ENCODE peak calls at places on chromosomes 2 and 18, in six cellular contexts. R is activated T-helper 1 cell treated with Interleukin-2 at 50 U/mL for 16 hours; P is activated CD8-positive, alpha-beta T cell treated with anti-CD3 and anti-CD28 coated beads for 36 hours; Q is progenitor cell of endocrine pancreas; C is NCI-H69; D is EL. M is an unnamed sample.

GRCh38 chr2:85655961-85656403 is 12.0 kb downstream of the SFTPB start:
- DNase-seq in R (no peak), P (no peak), Q (no peak), C (no peak), D (peak), M (no peak)

GRCh38 chr18:24003903-24004640 is 10.5 kb upstream of the TTC39C start:
- DNase-seq in R (no peak), P (no peak), Q (no peak), C (peak), D (no peak), M (no peak)

GRCh38 chr2:70202236-70202806 is 11.5 kb upstream of the C2orf42 start:
- DNase-seq in R (no peak), P (no peak), Q (no peak), C (peak), D (no peak), M (no peak)

GRCh38 chr2:147636238-147636887 is 208.5 kb upstream of the ACVR2A start:
- DNase-seq in R (no peak), P (no peak), Q (no peak), C (no peak), D (peak), M (no peak)

GRCh38 chr2:54629914-54630609 is 93.4 kb upstream of the EML6 start:
- DNase-seq in R (no peak), P (peak), Q (no peak), C (no peak), D (peak), M (no peak)

GRCh38 chr2:241780939-241781569 is 4.4 kb downstream of the GAL3ST2 start:
- DNase-seq in R (no peak), P (no peak), Q (no peak), C (no peak), D (no peak), M (no peak)

GRCh38 chr18:58495202-58495601 is 133.7 kb downstream of the ALPK2 start:
- DNase-seq in R (no peak), P (no peak), Q (no peak), C (no peak), D (no peak), M (no peak)

GRCh38 chr2:189821953-189822748 is 37.9 kb downstream of the PMS1 start:
- DNase-seq in R (no peak), P (no peak), Q (no peak), C (no peak), D (peak), M (no peak)

GRCh38 chr2:101173707-101174295 is 22.6 kb upstream of the TBC1D8 start:
- DNase-seq in R (no peak), P (peak), Q (no peak), C (no peak), D (no peak), M (no peak)

GRCh38 chr2:190717764-190718651 is 69.1 kb downstream of the NAB1 start:
- DNase-seq in R (no peak), P (peak), Q (no peak), C (peak), D (no peak), M (no peak)

GRCh38 chr2:155250800-155251199 is 552.3 kb downstream of the KCNJ3 start:
- DNase-seq in R (no peak), P (no peak), Q (no peak), C (peak), D (peak), M (peak)

GRCh38 chr2:191204443-191204842 is 40.8 kb upstream of the MYO1B start:
- DNase-seq in R (no peak), P (no peak), Q (no peak), C (no peak), D (no peak), M (no peak)

GRCh38 chr2:12730265-12730664 is 13.5 kb downstream of the TRIB2 start:
- DNase-seq in R (no peak), P (no peak), Q (no peak), C (no peak), D (no peak), M (no peak)

GRCh38 chr2:213415093-213415492 is 130.8 kb downstream of the SPAG16 start:
- DNase-seq in R (no peak), P (no peak), Q (no peak), C (no peak), D (no peak), M (no peak)

GRCh38 chr2:226411727-226412360 is 387.8 kb downstream of the IRS1 start:
- DNase-seq in R (no peak), P (no peak), Q (no peak), C (no peak), D (peak), M (no peak)

GRCh38 chr2:29562319-29562718 is 359.1 kb downstream of the ALK start:
- DNase-seq in R (no peak), P (no peak), Q (no peak), C (peak), D (peak), M (no peak)

GRCh38 chr2:129301431-129301913 is 678.0 kb upstream of the RAB6C start:
- DNase-seq in R (no peak), P (no peak), Q (no peak), C (no peak), D (no peak), M (no peak)

GRCh38 chr2:239819974-239820555 is 205.1 kb downstream of the NDUFA10 start:
- DNase-seq in R (no peak), P (peak), Q (peak), C (no peak), D (no peak), M (no peak)

GRCh38 chr2:72116081-72116533 is 31.6 kb downstream of the CYP26B1 start:
- DNase-seq in R (no peak), P (no peak), Q (no peak), C (no peak), D (no peak), M (no peak)

GRCh38 chr2:204909791-204910190 is 364.5 kb downstream of the PARD3B start:
- DNase-seq in R (no peak), P (no peak), Q (no peak), C (no peak), D (peak), M (no peak)

GRCh38 chr18:75896865-75897264 is 469.4 kb upstream of the SMIM21 start:
- DNase-seq in R (no peak), P (no peak), Q (no peak), C (peak), D (peak), M (no peak)

GRCh38 chr2:108240966-108241365 is 1.2 kb downstream of the SULT1C3 start:
- DNase-seq in R (no peak), P (no peak), Q (no peak), C (no peak), D (no peak), M (no peak)

GRCh38 chr2:40511661-40512213 is 59.8 kb upstream of the SLC8A1 start:
- DNase-seq in R (no peak), P (no peak), Q (no peak), C (no peak), D (peak), M (no peak)

GRCh38 chr2:96205888-96206287 is 2.7 kb downstream of the STARD7 start:
- DNase-seq in R (no peak), P (no peak), Q (no peak), C (no peak), D (peak), M (no peak)

GRCh38 chr2:177064417-177064816 is 148.2 kb upstream of the HNRNPA3 start:
- DNase-seq in R (no peak), P (no peak), Q (no peak), C (no peak), D (no peak), M (no peak)

GRCh38 chr2:120934221-120934639 is 198.6 kb downstream of the GLI2 start:
- DNase-seq in R (no peak), P (no peak), Q (no peak), C (no peak), D (no peak), M (no peak)

GRCh38 chr18:79531926-79532689 is 136.4 kb downstream of the NFATC1 start:
- DNase-seq in R (no peak), P (no peak), Q (no peak), C (peak), D (no peak), M (no peak)

GRCh38 chr2:235538989-235539388 is 45.1 kb downstream of the AGAP1 start:
- DNase-seq in R (no peak), P (no peak), Q (no peak), C (no peak), D (no peak), M (no peak)

GRCh38 chr2:73938761-73939352 is 12.2 kb downstream of the DGUOK start:
- DNase-seq in R (no peak), P (peak), Q (no peak), C (no peak), D (peak), M (no peak)

GRCh38 chr2:159072795-159073194 is 104.4 kb downstream of the TANC1 start:
- DNase-seq in R (no peak), P (no peak), Q (no peak), C (no peak), D (peak), M (no peak)

GRCh38 chr2:234467289-234467688 is 29.6 kb downstream of the ARL4C start:
- DNase-seq in R (no peak), P (no peak), Q (no peak), C (no peak), D (peak), M (no peak)